ENCODE peak calls at places on chromosomes 13 and 19, in seven cellular contexts. One of them, this sample, is unnamed.

GRCh38 chr13:24851546-24851945 is 87.6 kb downstream of the RNF17 start:
- DNase-seq in endothelial cell of umbilical vein: no peak
- DNase-seq in stomach: no peak
- DNase-seq in A549: no peak
- DNase-seq in lower leg skin: no peak
- DNase-seq in thyroid gland: no peak
- DNase-seq in H1: no peak
- DNase-seq in this sample: no peak

GRCh38 chr19:29947871-29948270 is 5.8 kb downstream of the URI1 start:
- DNase-seq in endothelial cell of umbilical vein: no peak
- DNase-seq in stomach: no peak
- DNase-seq in A549: no peak
- DNase-seq in lower leg skin: no peak
- DNase-seq in thyroid gland: no peak
- DNase-seq in H1: no peak
- DNase-seq in this sample: no peak

GRCh38 chr19:51024924-51025323 is 1.5 kb downstream of the KLK11 start:
- DNase-seq in endothelial cell of umbilical vein: no peak
- DNase-seq in stomach: no peak
- DNase-seq in A549: no peak
- DNase-seq in lower leg skin: no peak
- DNase-seq in thyroid gland: no peak
- DNase-seq in H1: no peak
- DNase-seq in this sample: no peak

GRCh38 chr19:2853015-2853606 is 11.8 kb downstream of the ZNF555 start:
- DNase-seq in endothelial cell of umbilical vein: no peak
- DNase-seq in stomach: no peak
- DNase-seq in A549: no peak
- DNase-seq in lower leg skin: no peak
- DNase-seq in thyroid gland: no peak
- DNase-seq in H1: no peak
- DNase-seq in this sample: no peak

GRCh38 chr19:49678970-49679831 is 2.1 kb downstream of the PRMT1 start:
- DNase-seq in endothelial cell of umbilical vein: no peak
- DNase-seq in stomach: no peak
- DNase-seq in A549: no peak
- DNase-seq in lower leg skin: no peak
- DNase-seq in thyroid gland: no peak
- DNase-seq in H1: no peak
- DNase-seq in this sample: no peak

GRCh38 chr13:40149611-40150283 is 494.3 kb downstream of the COG6 start:
- DNase-seq in endothelial cell of umbilical vein: peak
- DNase-seq in stomach: no peak
- DNase-seq in A549: peak
- DNase-seq in lower leg skin: no peak
- DNase-seq in thyroid gland: peak
- DNase-seq in H1: no peak
- DNase-seq in this sample: peak

GRCh38 chr13:111346281-111346680 is 25.8 kb downstream of the TEX29 start:
- DNase-seq in endothelial cell of umbilical vein: no peak
- DNase-seq in stomach: no peak
- DNase-seq in A549: no peak
- DNase-seq in lower leg skin: peak
- DNase-seq in thyroid gland: no peak
- DNase-seq in H1: no peak
- DNase-seq in this sample: no peak

GRCh38 chr19:2652504-2653099 is 49.9 kb downstream of the GNG7 start:
- DNase-seq in endothelial cell of umbilical vein: no peak
- DNase-seq in stomach: no peak
- DNase-seq in A549: no peak
- DNase-seq in lower leg skin: no peak
- DNase-seq in thyroid gland: no peak
- DNase-seq in H1: no peak
- DNase-seq in this sample: no peak

GRCh38 chr13:90839061-90839460 is 508.4 kb upstream of the MIR17HG start:
- DNase-seq in endothelial cell of umbilical vein: no peak
- DNase-seq in stomach: no peak
- DNase-seq in A549: peak
- DNase-seq in lower leg skin: no peak
- DNase-seq in thyroid gland: no peak
- DNase-seq in H1: no peak
- DNase-seq in this sample: no peak

GRCh38 chr13:97076898-97077297 is 82.6 kb upstream of the OXGR1 start:
- DNase-seq in endothelial cell of umbilical vein: peak
- DNase-seq in stomach: no peak
- DNase-seq in A549: no peak
- DNase-seq in lower leg skin: no peak
- DNase-seq in thyroid gland: no peak
- DNase-seq in H1: no peak
- DNase-seq in this sample: no peak

GRCh38 chr19:938233-938923 is 12.5 kb downstream of the ARID3A start:
- DNase-seq in endothelial cell of umbilical vein: no peak
- DNase-seq in stomach: no peak
- DNase-seq in A549: no peak
- DNase-seq in lower leg skin: no peak
- DNase-seq in thyroid gland: no peak
- DNase-seq in H1: no peak
- DNase-seq in this sample: no peak

GRCh38 chr13:90185734-90186133 is 1161.8 kb upstream of the MIR17HG start:
- DNase-seq in endothelial cell of umbilical vein: no peak
- DNase-seq in stomach: no peak
- DNase-seq in A549: no peak
- DNase-seq in lower leg skin: no peak
- DNase-seq in thyroid gland: no peak
- DNase-seq in H1: no peak
- DNase-seq in this sample: no peak

GRCh38 chr19:9827325-9828238 is at the start of gene UBL5:
- DNase-seq in endothelial cell of umbilical vein: peak
- DNase-seq in stomach: peak
- DNase-seq in A549: peak
- DNase-seq in lower leg skin: peak
- DNase-seq in thyroid gland: peak
- DNase-seq in H1: peak
- DNase-seq in this sample: peak

GRCh38 chr13:100440756-100441421 is 147.7 kb downstream of the GGACT start:
- DNase-seq in endothelial cell of umbilical vein: peak
- DNase-seq in stomach: no peak
- DNase-seq in A549: no peak
- DNase-seq in lower leg skin: no peak
- DNase-seq in thyroid gland: no peak
- DNase-seq in H1: no peak
- DNase-seq in this sample: peak

GRCh38 chr19:14476663-14477401 is 1.7 kb upstream of the PTGER1 start:
- DNase-seq in endothelial cell of umbilical vein: no peak
- DNase-seq in stomach: peak
- DNase-seq in A549: peak
- DNase-seq in lower leg skin: no peak
- DNase-seq in thyroid gland: no peak
- DNase-seq in H1: peak
- DNase-seq in this sample: peak

GRCh38 chr19:13833330-13834265 is 38.4 kb downstream of the ZSWIM4 start:
- DNase-seq in endothelial cell of umbilical vein: peak
- DNase-seq in stomach: peak
- DNase-seq in A549: peak
- DNase-seq in lower leg skin: peak
- DNase-seq in thyroid gland: peak
- DNase-seq in H1: peak
- DNase-seq in this sample: peak

GRCh38 chr13:30737511-30738342 is 2.4 kb downstream of the ALOX5AP start:
- DNase-seq in endothelial cell of umbilical vein: no peak
- DNase-seq in stomach: no peak
- DNase-seq in A549: no peak
- DNase-seq in lower leg skin: no peak
- DNase-seq in thyroid gland: no peak
- DNase-seq in H1: no peak
- DNase-seq in this sample: no peak

GRCh38 chr13:83780201-83780600 is 102.1 kb downstream of the SLITRK1 start:
- DNase-seq in endothelial cell of umbilical vein: no peak
- DNase-seq in stomach: no peak
- DNase-seq in A549: no peak
- DNase-seq in lower leg skin: no peak
- DNase-seq in thyroid gland: no peak
- DNase-seq in H1: no peak
- DNase-seq in this sample: no peak

GRCh38 chr19:50703915-50704548 is 15.6 kb downstream of the SHANK1 start:
- DNase-seq in endothelial cell of umbilical vein: no peak
- DNase-seq in stomach: no peak
- DNase-seq in A549: peak
- DNase-seq in lower leg skin: no peak
- DNase-seq in thyroid gland: no peak
- DNase-seq in H1: no peak
- DNase-seq in this sample: no peak

GRCh38 chr13:51192348-51192747 is 29.9 kb upstream of the FAM124A start:
- DNase-seq in endothelial cell of umbilical vein: peak
- DNase-seq in stomach: no peak
- DNase-seq in A549: no peak
- DNase-seq in lower leg skin: no peak
- DNase-seq in thyroid gland: no peak
- DNase-seq in H1: peak
- DNase-seq in this sample: no peak

DNA sequence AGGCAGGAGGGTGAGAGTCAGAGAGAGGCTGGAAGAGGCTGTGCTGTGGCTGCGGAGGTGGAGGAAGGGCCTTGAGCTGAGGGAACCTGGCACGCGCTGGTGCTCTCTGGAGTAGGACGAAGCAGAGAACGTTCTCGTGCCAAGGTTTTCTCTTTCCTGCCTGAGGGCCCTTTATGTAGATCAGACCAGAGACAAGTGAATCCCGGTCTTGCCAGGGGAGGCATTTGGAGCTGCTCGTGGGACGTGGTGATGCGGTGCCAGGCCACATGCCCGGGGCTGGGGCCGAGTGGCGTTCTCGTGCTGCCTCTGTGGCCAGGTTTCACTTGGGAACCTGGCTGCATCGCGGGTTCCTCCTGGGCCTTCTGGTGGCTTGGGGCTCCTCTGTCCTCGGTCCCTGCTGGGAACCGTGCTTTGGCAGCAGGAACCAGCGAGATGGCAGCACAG is 54.2 kb downstream of the KDM4B start:
- DNase-seq in endothelial cell of umbilical vein: no peak
- DNase-seq in stomach: no peak
- DNase-seq in A549: no peak
- DNase-seq in lower leg skin: no peak
- DNase-seq in thyroid gland: peak
- DNase-seq in H1: no peak
- DNase-seq in this sample: no peak
- TF ChIP-seq POLR2A in endothelial cell of umbilical vein: no peak
- TF ChIP-seq POLR2A in stomach: no peak
- TF ChIP-seq POLR2A in A549: no peak
- TF ChIP-seq POLR2A in lower leg skin: no peak
- TF ChIP-seq POLR2A in thyroid gland: no peak
- TF ChIP-seq POLR2A in H1: no peak
- TF ChIP-seq POLR2A in this sample: no peak

GRCh38 chr19:12550951-12551832 is at the start of gene ZNF564:
- DNase-seq in endothelial cell of umbilical vein: peak
- DNase-seq in stomach: peak
- DNase-seq in A549: peak
- DNase-seq in lower leg skin: peak
- DNase-seq in thyroid gland: peak
- DNase-seq in H1: peak
- DNase-seq in this sample: peak
- TF ChIP-seq POLR2A in endothelial cell of umbilical vein: peak
- TF ChIP-seq POLR2A in stomach: no peak
- TF ChIP-seq POLR2A in A549: peak
- TF ChIP-seq POLR2A in lower leg skin: no peak
- TF ChIP-seq POLR2A in thyroid gland: no peak
- TF ChIP-seq POLR2A in H1: peak
- TF ChIP-seq POLR2A in this sample: peak

GRCh38 chr13:53357582-53357981 is 329.0 kb downstream of the OLFM4 start:
- DNase-seq in endothelial cell of umbilical vein: no peak
- DNase-seq in stomach: no peak
- DNase-seq in A549: no peak
- DNase-seq in lower leg skin: no peak
- DNase-seq in thyroid gland: no peak
- DNase-seq in H1: no peak
- DNase-seq in this sample: no peak
- TF ChIP-seq POLR2A in endothelial cell of umbilical vein: no peak
- TF ChIP-seq POLR2A in stomach: no peak
- TF ChIP-seq POLR2A in A549: no peak
- TF ChIP-seq POLR2A in lower leg skin: no peak
- TF ChIP-seq POLR2A in thyroid gland: no peak
- TF ChIP-seq POLR2A in H1: no peak
- TF ChIP-seq POLR2A in this sample: no peak

GRCh38 chr19:17108453-17108784 is 32.8 kb downstream of the MYO9B start:
- DNase-seq in endothelial cell of umbilical vein: no peak
- DNase-seq in stomach: no peak
- DNase-seq in A549: no peak
- DNase-seq in lower leg skin: no peak
- DNase-seq in thyroid gland: no peak
- DNase-seq in H1: no peak
- DNase-seq in this sample: no peak
- TF ChIP-seq POLR2A in endothelial cell of umbilical vein: no peak
- TF ChIP-seq POLR2A in stomach: no peak
- TF ChIP-seq POLR2A in A549: no peak
- TF ChIP-seq POLR2A in lower leg skin: no peak
- TF ChIP-seq POLR2A in thyroid gland: no peak
- TF ChIP-seq POLR2A in H1: no peak
- TF ChIP-seq POLR2A in this sample: no peak

GRCh38 chr13:46817838-46818476 is 21.0 kb upstream of the ESD start:
- DNase-seq in endothelial cell of umbilical vein: no peak
- DNase-seq in stomach: no peak
- DNase-seq in A549: no peak
- DNase-seq in lower leg skin: no peak
- DNase-seq in thyroid gland: no peak
- DNase-seq in H1: no peak
- DNase-seq in this sample: no peak
- TF ChIP-seq POLR2A in endothelial cell of umbilical vein: no peak
- TF ChIP-seq POLR2A in stomach: no peak
- TF ChIP-seq POLR2A in A549: no peak
- TF ChIP-seq POLR2A in lower leg skin: no peak
- TF ChIP-seq POLR2A in thyroid gland: no peak
- TF ChIP-seq POLR2A in H1: no peak
- TF ChIP-seq POLR2A in this sample: no peak

DNA sequence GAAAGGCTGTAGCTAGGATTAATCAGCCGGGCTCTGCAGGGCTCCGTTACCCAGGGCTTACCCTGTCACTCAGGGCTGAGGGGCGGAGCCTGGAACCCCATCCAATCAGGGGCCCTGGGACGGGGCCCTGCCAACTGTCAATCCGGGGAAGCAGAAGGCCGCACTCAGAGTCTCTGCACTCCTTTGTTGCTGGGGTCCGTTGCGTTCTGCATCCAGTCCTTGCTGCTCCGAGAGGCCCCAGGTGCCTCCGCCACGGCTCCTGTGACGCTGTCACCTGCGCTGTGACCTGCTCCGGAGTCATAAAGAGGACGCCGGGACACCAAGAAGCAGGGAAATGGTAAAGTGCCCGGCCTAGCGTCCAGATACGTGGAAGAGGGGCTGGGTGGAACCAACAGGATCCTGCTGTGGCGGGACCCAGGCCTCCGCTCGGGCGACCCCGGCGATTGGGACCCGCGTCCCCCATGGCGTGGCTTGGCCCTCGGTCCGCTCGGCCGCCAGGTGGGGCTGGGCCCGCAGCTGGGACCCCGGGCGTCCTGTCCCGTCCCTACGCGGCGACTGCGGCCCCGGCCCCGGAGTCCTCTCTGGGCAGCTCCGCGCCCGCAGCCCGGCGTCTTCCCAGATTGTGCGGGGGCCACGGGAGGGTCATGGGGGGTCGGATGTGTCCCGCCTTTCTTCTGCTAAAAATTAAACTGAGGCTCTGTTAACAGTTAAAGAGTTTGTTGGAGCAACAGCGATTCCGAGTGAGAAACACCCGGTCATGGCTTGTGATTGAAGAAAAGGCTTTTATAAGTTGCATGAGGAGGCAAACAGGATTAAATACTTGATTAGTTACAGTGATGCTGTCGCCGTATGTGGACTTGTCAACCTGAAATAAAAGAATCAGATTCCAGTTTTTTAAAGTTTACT is at the start of gene ZNF491:
- DNase-seq in endothelial cell of umbilical vein: peak
- DNase-seq in stomach: peak
- DNase-seq in A549: no peak
- DNase-seq in lower leg skin: peak
- DNase-seq in thyroid gland: peak
- DNase-seq in H1: peak
- DNase-seq in this sample: peak
- TF ChIP-seq POLR2A in endothelial cell of umbilical vein: peak
- TF ChIP-seq POLR2A in stomach: no peak
- TF ChIP-seq POLR2A in A549: no peak
- TF ChIP-seq POLR2A in lower leg skin: no peak
- TF ChIP-seq POLR2A in thyroid gland: no peak
- TF ChIP-seq POLR2A in H1: no peak
- TF ChIP-seq POLR2A in this sample: peak